ENCODE peak calls at places on chromosomes 1 and 21, in four cellular contexts. Q is psoas muscle, X is AG09309, F is Peyer's patch. G is an unnamed sample.

GRCh38 chr1:91633438-91633837 is 132.8 kb downstream of the CDC7 start:
- DNase-seq in X (no peak), Q (no peak), F (no peak), G (no peak)

GRCh38 chr1:228927947-228928898 is 192.9 kb downstream of the RHOU start:
- DNase-seq in X (no peak), F (no peak), Q (no peak), G (no peak)

GRCh38 chr1:29859126-29859525 is 622.8 kb downstream of the PTPRU start:
- DNase-seq in F (no peak), X (no peak), Q (no peak), G (no peak)

GRCh38 chr1:33255347-33256311 is 663 bp upstream of the ZNF362 start:
- DNase-seq in Q (peak), X (no peak), F (peak), G (no peak)

GRCh38 chr1:33455537-33456301 is 16.7 kb upstream of the ZSCAN20 start:
- DNase-seq in Q (no peak), X (peak), F (peak), G (peak)

GRCh38 chr1:12658531-12659453 is 14.9 kb downstream of the AADACL4 start:
- DNase-seq in X (peak), Q (peak), F (peak), G (peak)

GRCh38 chr21:34528131-34528561 is 16.1 kb upstream of the KCNE1 start:
- DNase-seq in F (no peak), Q (no peak), X (no peak), G (no peak)

GRCh38 chr21:33128538-33128937 is 58.6 kb downstream of the OLIG1 start:
- DNase-seq in X (no peak), Q (no peak), F (no peak), G (no peak)

GRCh38 chr1:93668951-93669350 is 12.7 kb downstream of the BCAR3 start:
- DNase-seq in X (no peak), Q (no peak), F (no peak), G (no peak)

DNA sequence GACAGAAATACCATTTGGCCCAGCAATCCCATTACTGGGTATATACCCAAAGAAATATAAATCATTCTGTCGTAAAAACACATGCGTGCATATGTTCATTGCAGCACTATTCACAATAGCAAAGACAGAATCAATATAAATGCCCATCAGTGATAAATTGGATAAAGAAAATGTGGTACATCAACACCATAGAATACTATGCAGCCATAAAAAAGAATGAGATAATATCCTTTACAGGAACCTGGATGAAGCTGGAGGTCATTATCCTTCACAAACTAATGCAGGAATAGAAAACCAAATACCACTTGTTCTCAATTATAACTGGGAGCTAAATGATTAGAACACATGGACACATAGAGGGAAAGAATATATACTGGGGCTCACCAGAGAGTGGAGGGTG is 109.6 kb upstream of the SLC35F3 start:
- DNase-seq in X (no peak), Q (no peak), F (no peak), G (no peak)
- TF ChIP-seq CTCF in X (no peak), Q (no peak), F (no peak), G (no peak)

DNA sequence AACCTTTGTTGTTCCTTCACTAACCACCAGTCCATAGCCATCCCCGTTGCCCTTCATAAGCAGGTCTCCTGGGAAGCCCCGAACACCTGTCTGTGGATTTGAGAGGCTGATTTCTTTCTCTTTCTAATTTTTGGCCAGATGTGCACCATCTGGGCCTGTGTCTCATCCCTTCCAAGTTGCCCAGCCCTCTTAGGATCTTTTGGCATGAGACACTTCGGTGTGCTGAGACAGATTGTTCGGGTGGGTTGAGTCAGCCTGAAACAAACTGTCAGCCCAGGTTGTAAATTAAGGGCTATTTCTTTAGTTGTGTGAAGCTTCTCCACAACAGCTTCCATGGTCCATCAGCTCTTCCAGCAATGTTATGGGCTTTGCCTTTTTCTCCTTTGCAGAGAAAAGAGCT is 1.4 kb upstream of the DNAJC11 start:
- DNase-seq in Q (no peak), F (no peak), X (no peak), G (peak)
- H3K4me3 ChIP-seq in Q (no peak), F (no peak), X (no peak), G (no peak)

GRCh38 chr1:23958810-23959460 is 693 bp upstream of the PNRC2 start:
- DNase-seq in Q (peak), F (peak), X (peak), G (peak)

GRCh38 chr1:23957096-23957495 is 2.5 kb upstream of the PNRC2 start:
- DNase-seq in X (no peak), F (no peak), Q (no peak), G (no peak)

GRCh38 chr1:23959461-23960290 is at the start of gene PNRC2:
- DNase-seq in X (peak), F (peak), Q (peak), G (peak)

GRCh38 chr1:23963617-23964234 is 4.1 kb downstream of the PNRC2 start:
- DNase-seq in F (no peak), Q (no peak), X (no peak), G (no peak)

GRCh38 chr1:23960291-23960718 is 677 bp downstream of the PNRC2 start:
- DNase-seq in X (no peak), Q (no peak), F (no peak), G (no peak)
- TF ChIP-seq CTCF in X (no peak), Q (no peak), F (no peak), G (no peak)

DNA sequence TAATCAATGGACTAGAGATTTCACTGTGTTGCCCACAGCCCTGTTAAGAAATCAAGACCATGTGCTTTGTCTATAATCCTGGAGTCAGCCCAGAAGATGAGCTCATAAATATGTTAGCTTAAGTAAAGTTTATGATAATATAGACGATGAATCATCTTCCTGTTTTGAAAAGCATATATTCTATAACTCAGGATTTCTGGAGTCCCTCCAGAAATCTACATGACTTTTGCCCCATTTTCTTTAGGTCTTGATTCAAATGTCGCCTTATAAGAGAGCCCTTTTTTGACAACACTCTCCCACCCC is 351.2 kb downstream of the ST6GALNAC3 start:
- DNase-seq in F (no peak), Q (no peak), X (no peak), G (peak)
- H3K4me3 ChIP-seq in F (no peak), Q (no peak), X (no peak), G (no peak)

GRCh38 chr1:46767649-46768282 is 31.1 kb upstream of the CYP4B1 start:
- DNase-seq in F (no peak), X (no peak), Q (no peak), G (no peak)
- TF ChIP-seq CTCF in F (no peak), X (no peak), Q (no peak), G (no peak)

DNA sequence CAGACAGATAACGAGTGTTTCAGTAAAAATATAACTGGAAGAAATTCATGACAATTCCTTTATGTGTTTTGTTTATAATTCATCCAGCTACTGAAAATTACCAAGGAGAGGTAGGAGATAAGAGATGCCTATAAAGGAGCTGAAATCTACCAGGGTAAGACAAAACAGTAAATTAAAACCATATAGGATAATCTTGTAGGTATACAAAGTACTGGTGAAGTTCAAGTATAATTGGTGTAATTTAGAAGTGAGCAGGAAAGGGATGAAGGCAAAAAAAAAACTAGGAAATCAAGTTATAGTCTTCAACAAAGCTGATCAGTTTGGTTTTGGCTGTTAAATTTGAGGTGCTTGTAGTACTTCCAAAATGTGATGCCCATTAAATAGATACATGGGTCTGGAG is 1.2 kb upstream of the WARS2 start:
- DNase-seq in F (no peak), X (no peak), Q (no peak), G (no peak)
- H3K4me3 ChIP-seq in F (no peak), X (no peak), Q (peak), G (peak)

DNA sequence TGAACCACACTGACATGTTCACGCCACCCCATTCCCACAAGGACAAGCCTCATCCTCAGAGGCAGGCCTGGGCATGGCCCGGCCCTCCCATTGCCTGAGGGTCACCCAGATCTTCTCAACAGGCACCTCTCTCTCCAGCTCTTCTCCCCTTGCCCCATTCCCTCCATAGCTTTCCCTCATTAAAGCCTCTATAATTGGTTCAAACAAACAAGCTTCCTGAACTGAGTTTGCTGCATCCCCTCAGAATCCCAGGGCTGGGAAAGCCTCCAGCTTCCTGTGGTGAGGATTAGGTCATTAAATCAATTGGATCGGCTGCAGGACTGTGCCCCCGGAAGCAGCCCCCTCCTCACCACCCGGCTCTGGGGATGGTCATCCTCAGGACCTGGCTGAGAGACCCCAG is 18.9 kb downstream of the CTNNBIP1 start:
- DNase-seq in X (no peak), Q (no peak), F (no peak), G (no peak)
- TF ChIP-seq CTCF in X (no peak), Q (no peak), F (no peak), G (no peak)

DNA sequence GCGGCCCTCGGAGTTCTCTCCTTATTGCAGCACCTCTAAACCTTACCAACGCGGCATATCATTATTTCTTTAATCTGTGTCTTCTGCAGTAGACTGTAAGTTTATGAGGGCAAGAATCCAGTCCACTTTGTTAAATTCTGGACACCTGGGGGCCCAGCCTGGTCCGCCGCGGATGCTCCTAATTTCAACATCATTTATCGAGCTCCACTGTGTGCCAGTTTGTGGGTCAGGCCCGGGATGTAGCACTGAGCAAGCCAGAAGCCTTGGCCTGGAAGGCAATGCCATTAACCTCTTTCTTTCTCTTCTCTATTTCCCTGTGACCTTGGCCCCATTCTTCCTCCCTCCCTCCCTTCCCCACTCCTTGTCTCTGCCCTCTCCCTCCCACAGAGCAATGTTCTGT is 70.6 kb upstream of the CACNA1E start:
- DNase-seq in F (no peak), X (no peak), Q (no peak), G (no peak)
- H3K4me3 ChIP-seq in F (no peak), X (no peak), Q (no peak), G (no peak)

GRCh38 chr1:111959436-111959835 is 30.0 kb downstream of the KCND3 start:
- DNase-seq in Q (no peak), F (no peak), X (no peak), G (no peak)
- TF ChIP-seq CTCF in Q (peak), F (no peak), X (no peak), G (no peak)

DNA sequence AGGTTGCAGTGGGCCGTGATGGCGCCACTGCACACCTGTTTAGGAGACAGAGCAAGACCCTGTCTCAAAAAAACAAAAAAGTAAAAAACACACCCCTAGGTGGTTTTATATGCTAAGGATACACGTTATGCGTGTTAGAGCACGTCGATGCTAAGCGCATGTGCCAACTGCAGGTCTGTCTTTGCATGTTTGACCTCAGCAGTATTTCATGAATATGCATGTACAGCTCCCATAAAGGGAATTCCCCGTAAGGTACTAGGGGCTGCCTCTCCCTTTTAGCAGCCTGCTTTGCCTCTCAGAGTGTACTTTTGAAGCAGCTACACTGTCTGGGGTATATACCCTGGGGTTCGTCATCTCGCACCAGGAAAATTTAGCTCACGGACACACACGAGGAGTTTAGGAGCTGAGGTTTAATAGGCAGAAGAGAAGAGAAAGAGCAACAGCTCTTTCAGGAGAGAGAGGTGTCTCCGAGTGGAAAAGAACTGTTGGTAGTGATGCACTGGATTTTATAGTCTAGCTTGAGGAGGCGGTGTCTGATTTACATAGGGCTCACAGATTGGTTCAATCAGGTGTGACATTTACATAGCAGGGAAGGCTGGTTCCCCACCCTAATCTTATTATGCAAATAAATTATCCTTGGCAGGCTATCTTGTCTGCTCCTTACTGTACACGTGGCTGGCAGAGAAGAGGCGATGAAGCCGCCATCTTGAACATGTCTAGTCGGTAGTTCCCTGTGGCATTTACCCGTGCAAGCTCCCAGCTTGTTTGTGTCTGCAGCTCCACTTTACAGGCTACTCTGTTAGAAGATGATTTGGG is 4.2 kb upstream of the OTUD3 start:
- DNase-seq in Q (no peak), F (no peak), X (no peak), G (no peak)
- H3K4me3 ChIP-seq in Q (no peak), F (no peak), X (no peak), G (no peak)